ENCODE peak calls at places on chromosomes 4 and X, in four cellular contexts. R, J, N and E are unnamed samples.

GRCh38 chrX:105191878-105192277 is 28.6 kb downstream of the TEX13A start:
- DNase-seq in R (no peak), J (peak; percentile 21), N (peak; percentile 5), E (no peak)

GRCh38 chr4:141560056-141560455 is 76.3 kb upstream of the IL15 start:
- DNase-seq in R (no peak), J (no peak), N (no peak), E (no peak)

GRCh38 chrX:341541-342101 is 23.0 kb upstream of the GTPBP6 start:
- DNase-seq in R (no peak), J (no peak), N (no peak), E (no peak)

GRCh38 chr4:147480891-147481576 is at the start of gene EDNRA:
- DNase-seq in R (peak; percentile 16), J (peak; percentile 81), N (no peak), E (no peak)

GRCh38 chr4:22217480-22217879 is 268.9 kb upstream of the KCNIP4 start:
- DNase-seq in R (no peak), J (no peak), N (no peak), E (no peak)

GRCh38 chr4:143302526-143302925 is 34.1 kb upstream of the GAB1 start:
- DNase-seq in R (no peak), J (peak; percentile 36), N (no peak), E (no peak)

GRCh38 chrX:56802921-56803848 is 74.1 kb downstream of the NBDY start:
- DNase-seq in R (no peak), J (peak; percentile 71), N (peak; percentile 47), E (peak; percentile 30)

GRCh38 chr4:121554377-121554776 is 142.4 kb downstream of the ANXA5 start:
- DNase-seq in R (no peak), J (no peak), N (no peak), E (no peak)

GRCh38 chr4:8282742-8283141 is 13.2 kb downstream of the HTRA3 start:
- DNase-seq in R (no peak), J (no peak), N (no peak), E (no peak)